ENCODE peak calls at places on chromosomes 7 and 10, in four cellular contexts. H, A, B and S are unnamed samples.

GRCh38 chr7:19368540-19368939 is 223.3 kb upstream of the FERD3L start:
- DNase-seq in A (no peak), B (no peak), H (no peak), S (no peak)

GRCh38 chr10:1156616-1156886 is 100.4 kb downstream of the WDR37 start:
- DNase-seq in A (no peak), H (no peak), B (no peak), S (no peak)

GRCh38 chr7:50502001-50502684 is 52.0 kb upstream of the FIGNL1 start:
- DNase-seq in H (peak), B (peak), A (peak), S (peak)

GRCh38 chr10:31648966-31649365 is 279.7 kb downstream of the ARHGAP12 start:
- DNase-seq in H (no peak), A (no peak), B (no peak), S (no peak)

GRCh38 chr7:1675036-1675671 is 5.1 kb downstream of the ELFN1 start:
- DNase-seq in H (peak), B (no peak), A (no peak), S (no peak)

GRCh38 chr10:128305601-128306345 is 179.6 kb upstream of the MKI67 start:
- DNase-seq in H (no peak), A (no peak), B (no peak), S (no peak)

GRCh38 chr7:100568936-100569844 is 4.5 kb downstream of the SAP25 start:
- DNase-seq in A (peak), B (no peak), H (no peak), S (no peak)

GRCh38 chr7:8443871-8444756 is 10.7 kb downstream of the NXPH1 start:
- DNase-seq in H (no peak), A (no peak), B (no peak), S (no peak)

GRCh38 chr10:110648743-110649651 is 4.9 kb downstream of the RBM20 start:
- DNase-seq in B (no peak), A (no peak), H (no peak), S (no peak)

GRCh38 chr7:38211486-38211885 is 33.4 kb downstream of the STARD3NL start:
- DNase-seq in A (no peak), H (no peak), B (no peak), S (no peak)

GRCh38 chr10:86801995-86802394 is 45.6 kb downstream of the BMPR1A start:
- DNase-seq in B (no peak), A (no peak), H (no peak), S (no peak)

GRCh38 chr10:112700401-112700800 is 249.6 kb upstream of the TCF7L2 start:
- DNase-seq in B (no peak), H (no peak), A (no peak), S (peak)

GRCh38 chr7:108062250-108063014 is 59.5 kb upstream of the LAMB1 start:
- DNase-seq in B (no peak), A (no peak), H (no peak), S (no peak)

GRCh38 chr10:47057471-47057870 is 146.2 kb downstream of the PTPN20 start:
- DNase-seq in H (no peak), A (no peak), B (no peak), S (no peak)

GRCh38 chr7:24968165-24968564 is 11.8 kb downstream of the OSBPL3 start:
- DNase-seq in H (no peak), A (no peak), B (no peak), S (no peak)

GRCh38 chr7:43674559-43675436 is 54.5 kb downstream of the COA1 start:
- DNase-seq in H (no peak), A (no peak), B (peak), S (peak)

GRCh38 chr10:693506-693905 is 4.0 kb upstream of the DIP2C start:
- DNase-seq in B (no peak), A (no peak), H (no peak), S (no peak)

GRCh38 chr10:27525819-27526218 is 21.7 kb downstream of the RAB18 start:
- DNase-seq in H (no peak), A (no peak), B (peak), S (no peak)

GRCh38 chr10:104101902-104102301 is 16.2 kb upstream of the COL17A1 start:
- DNase-seq in A (no peak), H (no peak), B (no peak), S (no peak)
- TF ChIP-seq CTCF in A (no peak), H (no peak), B (no peak), S (no peak)

DNA sequence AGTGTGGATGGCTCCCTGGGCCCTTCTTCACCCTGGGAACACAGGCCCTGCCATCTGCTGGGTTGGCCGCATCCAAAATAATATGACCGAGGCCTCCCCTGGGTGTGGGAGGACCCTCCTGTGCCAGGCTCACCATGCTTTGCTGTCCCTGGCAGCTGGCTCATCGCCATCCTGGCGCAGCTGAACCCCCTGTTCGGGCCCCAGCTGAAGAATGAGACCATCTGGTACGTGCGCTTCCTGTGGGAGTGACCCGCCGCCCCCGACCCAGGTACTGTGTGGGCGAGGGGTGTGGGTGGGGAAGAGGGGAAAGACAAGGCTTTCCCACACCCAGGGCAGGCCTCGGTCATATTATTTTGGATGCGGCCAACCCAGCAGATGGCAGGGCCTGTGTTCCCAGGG is 4.8 kb downstream of the ATP6V0E2 start:
- DNase-seq in B (no peak), A (no peak), H (no peak), S (no peak)
- H3K4me3 ChIP-seq in B (no peak), A (no peak), H (no peak), S (no peak)

DNA sequence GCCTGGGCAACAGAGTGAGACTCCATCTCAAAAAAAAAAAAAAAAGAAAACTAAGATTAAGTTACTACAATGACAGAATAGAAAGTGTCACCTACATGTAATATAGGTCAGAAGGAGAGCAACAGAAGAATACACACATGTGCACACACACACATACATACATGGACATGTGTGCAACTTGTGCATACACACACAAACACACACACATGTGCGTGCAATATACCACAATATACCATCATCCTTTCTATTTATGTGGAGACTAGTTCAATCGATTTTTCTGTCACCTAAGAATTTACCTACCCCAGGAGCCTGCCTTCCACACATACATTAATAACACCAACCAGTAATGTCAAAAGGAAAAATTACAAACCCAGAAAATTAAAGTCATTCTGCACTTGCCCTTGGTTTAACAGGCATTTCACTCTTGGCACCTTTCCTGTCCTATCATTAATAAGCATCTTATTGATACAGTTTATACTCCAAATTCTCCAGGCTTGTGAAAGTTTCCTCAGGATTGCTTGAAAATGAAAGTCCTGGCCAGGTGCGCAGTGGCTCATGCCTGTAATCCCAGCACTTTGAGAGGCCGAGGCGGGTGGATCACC is 2.5 kb downstream of the PNLIPRP1 start:
- DNase-seq in B (no peak), A (no peak), H (no peak), S (no peak)
- TF ChIP-seq CTCF in B (no peak), A (no peak), H (no peak), S (no peak)

GRCh38 chr7:104926905-104927454 is 87.0 kb upstream of the KMT2E start:
- DNase-seq in B (no peak), H (no peak), A (no peak), S (no peak)
- H3K4me3 ChIP-seq in B (no peak), H (no peak), A (no peak), S (no peak)

GRCh38 chr10:35605191-35605590 is at the start of gene GJD4:
- DNase-seq in B (no peak), H (no peak), A (no peak), S (no peak)

GRCh38 chr10:35594115-35594849 is 10.9 kb upstream of the GJD4 start:
- DNase-seq in B (no peak), A (no peak), H (no peak), S (no peak)

GRCh38 chr10:35595106-35595505 is 10.0 kb upstream of the GJD4 start:
- DNase-seq in A (no peak), H (no peak), B (no peak), S (no peak)

GRCh38 chr10:35598379-35598778 is 6.8 kb upstream of the GJD4 start:
- DNase-seq in B (no peak), A (no peak), H (no peak), S (no peak)

GRCh38 chr10:35600193-35600592 is 4.9 kb upstream of the GJD4 start:
- DNase-seq in B (no peak), A (no peak), H (no peak), S (no peak)
- TF ChIP-seq CTCF in B (peak), A (no peak), H (no peak), S (no peak)

GRCh38 chr10:71138126-71138860 is 74.1 kb upstream of the UNC5B start:
- DNase-seq in A (no peak), H (no peak), B (no peak), S (no peak)
- H3K4me3 ChIP-seq in A (no peak), H (no peak), B (no peak), S (no peak)

GRCh38 chr7:21883069-21883468 is 62.6 kb downstream of the CDCA7L start:
- DNase-seq in H (no peak), B (no peak), A (no peak), S (no peak)
- TF ChIP-seq CTCF in H (no peak), B (no peak), A (no peak), S (no peak)